ENCODE peak calls at places on chromosomes 2 and 18, in four cellular contexts. W, H, K and N are unnamed samples.

GRCh38 chr2:17851731-17852585 is 26.5 kb upstream of the KCNS3 start:
- DNase-seq in H (peak; percentile 51), W (peak; percentile 48), K (peak; percentile 85), N (peak; percentile 45)

GRCh38 chr2:38690499-38691420 is 24.8 kb downstream of the GALM start:
- DNase-seq in H (peak; percentile 65), K (no peak), W (peak; percentile 96), N (peak; percentile 85)

GRCh38 chr2:225616372-225616771 is 216.9 kb downstream of the NYAP2 start:
- DNase-seq in W (no peak), H (no peak), K (no peak), N (no peak)

GRCh38 chr18:67633939-67634338 is 117.4 kb upstream of the DSEL start:
- DNase-seq in W (no peak), H (no peak), K (no peak), N (no peak)

GRCh38 chr2:14907014-14907612 is 274.6 kb downstream of the LRATD1 start:
- DNase-seq in H (no peak), K (peak; percentile 18), W (no peak), N (peak; percentile 13)

GRCh38 chr18:52963481-52963880 is 623.5 kb downstream of the DCC start:
- DNase-seq in W (no peak), K (no peak), H (no peak), N (no peak)

GRCh38 chr2:80548469-80548868 is 243.9 kb upstream of the LRRTM1 start:
- DNase-seq in W (no peak), H (no peak), K (no peak), N (no peak)

GRCh38 chr2:236054125-236054524 is 114.1 kb downstream of the GBX2 start:
- DNase-seq in W (no peak), K (no peak), H (no peak), N (no peak)

GRCh38 chr2:149767516-149767974 is 180.0 kb upstream of the MMADHC start:
- DNase-seq in K (no peak), H (no peak), W (peak; percentile 54), N (no peak)

GRCh38 chr18:70640336-70640887 is 351.6 kb downstream of the SOCS6 start:
- DNase-seq in H (no peak), K (no peak), W (no peak), N (no peak)

GRCh38 chr2:85939136-85939535 is 50.3 kb upstream of the ST3GAL5 start:
- DNase-seq in K (no peak), H (no peak), W (no peak), N (no peak)

GRCh38 chr2:117644403-117644802 is 170.1 kb upstream of the DDX18 start:
- DNase-seq in W (no peak), K (no peak), H (no peak), N (no peak)

GRCh38 chr2:217414429-217414828 is 554.6 kb upstream of the TNP1 start:
- DNase-seq in K (no peak), H (no peak), W (no peak), N (no peak)

GRCh38 chr2:70161069-70161534 is 29.7 kb downstream of the C2orf42 start:
- DNase-seq in W (no peak), H (no peak), K (no peak), N (no peak)

GRCh38 chr2:163515836-163516235 is 220.0 kb downstream of the FIGN start:
- DNase-seq in H (no peak), W (no peak), K (no peak), N (no peak)

GRCh38 chr2:98473995-98474780 is 29.5 kb downstream of the INPP4A start:
- DNase-seq in H (no peak), W (no peak), K (no peak), N (no peak)

GRCh38 chr18:34330308-34330707 is 105.6 kb upstream of the NOL4 start:
- DNase-seq in K (no peak), W (no peak), H (no peak), N (no peak)

GRCh38 chr18:51339866-51340265 is 142.4 kb upstream of the MEX3C start:
- DNase-seq in K (no peak), H (no peak), W (peak; percentile 30), N (no peak)

GRCh38 chr2:177314194-177314593 is 49.7 kb upstream of the NFE2L2 start:
- DNase-seq in H (no peak), K (no peak), W (peak; percentile 83), N (no peak)

GRCh38 chr18:3402962-3403585 is 46.9 kb upstream of the TGIF1 start:
- DNase-seq in K (no peak), W (peak; percentile 31), H (no peak), N (no peak)

GRCh38 chr18:13103366-13103765 is 112.2 kb downstream of the CEP192 start:
- DNase-seq in W (no peak), K (no peak), H (peak; percentile 4), N (no peak)

GRCh38 chr2:178863130-178863855 is 56.1 kb upstream of the TTN start:
- DNase-seq in W (no peak), H (no peak), K (no peak), N (no peak)

GRCh38 chr2:105781274-105781673 is 36.6 kb downstream of the NCK2 start:
- DNase-seq in H (no peak), K (no peak), W (no peak), N (no peak)

GRCh38 chr2:74290466-74291216 is 52.6 kb downstream of the SLC4A5 start:
- DNase-seq in H (no peak), W (no peak), K (no peak), N (no peak)

GRCh38 chr18:37484893-37485834 is 80.4 kb downstream of the CELF4 start:
- DNase-seq in K (peak; percentile 78), W (no peak), H (peak; percentile 8), N (no peak)

GRCh38 chr2:65436169-65436824 is 3.9 kb upstream of the SPRED2 start:
- DNase-seq in W (peak; percentile 90), K (peak; percentile 79), H (peak; percentile 63), N (peak; percentile 89)

GRCh38 chr2:238868616-238869292 is 20.9 kb downstream of the TWIST2 start:
- DNase-seq in K (no peak), W (peak; percentile 50), H (no peak), N (peak; percentile 63)

GRCh38 chr18:63409301-63409700 is 13.0 kb downstream of the VPS4B start:
- DNase-seq in K (no peak), H (no peak), W (peak; percentile 28), N (no peak)

GRCh38 chr18:27713727-27714080 is 463.2 kb downstream of the CDH2 start:
- DNase-seq in H (no peak), W (peak; percentile 89), K (peak; percentile 53), N (no peak)

GRCh38 chr2:10019174-10019971 is 24.0 kb upstream of the KLF11 start:
- DNase-seq in W (no peak), K (no peak), H (no peak), N (peak; percentile 37)

GRCh38 chr2:59389240-59389639 is 1148.1 kb upstream of the FANCL start:
- DNase-seq in W (no peak), H (no peak), K (no peak), N (no peak)

GRCh38 chr18:37537868-37538525 is 27.6 kb downstream of the CELF4 start:
- DNase-seq in K (peak; percentile 86), H (peak; percentile 37), W (peak; percentile 8), N (peak; percentile 22)

GRCh38 chr2:168907940-168908662 is 7.0 kb downstream of the G6PC2 start:
- DNase-seq in K (no peak), H (no peak), W (no peak), N (no peak)

GRCh38 chr18:37403100-37403781 is 162.4 kb downstream of the CELF4 start:
- DNase-seq in H (no peak), W (peak; percentile 87), K (no peak), N (no peak)

GRCh38 chr2:151878655-151879563 is 50.7 kb upstream of the ARL5A start:
- DNase-seq in W (peak; percentile 55), H (peak; percentile 46), K (no peak), N (peak; percentile 83)

GRCh38 chr2:160334028-160334729 is 134.1 kb upstream of the ITGB6 start:
- DNase-seq in H (no peak), W (peak; percentile 62), K (no peak), N (no peak)

GRCh38 chr2:41828052-41828643 is 219.7 kb upstream of the PKDCC start:
- DNase-seq in H (no peak), W (no peak), K (no peak), N (peak; percentile 65)

GRCh38 chr2:105744091-105744908 is 412 bp upstream of the NCK2 start:
- DNase-seq in H (no peak), W (no peak), K (peak; percentile 86), N (peak; percentile 19)

DNA sequence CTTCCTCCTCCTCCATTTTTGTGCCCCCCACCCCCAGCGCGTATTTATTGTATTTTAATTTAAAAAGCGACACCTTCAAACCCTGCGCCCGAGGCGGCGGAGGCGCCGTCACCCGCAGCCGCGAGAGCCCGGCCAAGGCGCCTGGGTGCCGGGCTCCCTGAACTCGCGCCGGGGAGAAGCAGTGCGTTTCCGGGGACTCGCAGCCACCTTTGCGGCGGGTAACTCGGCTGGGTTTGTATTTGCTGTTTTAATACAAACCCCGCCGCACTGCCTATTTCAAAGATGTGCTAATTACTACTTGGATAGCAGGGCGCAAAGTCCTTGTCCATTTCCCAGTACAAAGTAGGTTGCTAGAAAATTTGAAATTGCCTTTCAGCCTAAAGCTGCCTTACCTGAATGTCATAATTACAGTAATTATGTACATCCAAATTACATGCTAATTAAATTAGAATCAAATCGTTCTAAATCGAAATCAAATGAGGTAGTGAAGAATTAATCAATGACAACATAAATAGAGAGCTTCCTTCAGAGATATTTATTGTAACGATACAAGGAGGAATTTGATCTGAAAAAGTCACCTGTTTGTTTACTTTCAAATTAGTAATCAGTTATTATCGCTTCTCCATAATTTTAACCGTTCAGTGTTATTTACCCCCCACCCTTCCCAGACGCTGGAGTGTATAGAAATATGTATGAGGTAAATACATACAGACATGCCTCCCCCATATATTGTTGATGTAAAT is 8.0 kb downstream of the SP9 start:
- DNase-seq in W (no peak), K (peak; percentile 64), H (no peak), N (no peak)
- TF ChIP-seq EZH2 in W (no peak), K (peak; percentile 92), H (no peak), N (no peak)

GRCh38 chr2:63049291-63050185 is 1.1 kb upstream of the OTX1 start:
- DNase-seq in H (no peak), K (peak; percentile 86), W (peak; percentile 11), N (no peak)
- TF ChIP-seq EZH2 in H (no peak), K (peak; percentile 51), W (peak; percentile 46), N (no peak)

GRCh38 chr18:48136051-48136543 is 205.6 kb upstream of the SMAD2 start:
- DNase-seq in W (no peak), K (peak; percentile 37), H (no peak), N (no peak)
- TF ChIP-seq EZH2 in W (no peak), K (no peak), H (no peak), N (no peak)

DNA sequence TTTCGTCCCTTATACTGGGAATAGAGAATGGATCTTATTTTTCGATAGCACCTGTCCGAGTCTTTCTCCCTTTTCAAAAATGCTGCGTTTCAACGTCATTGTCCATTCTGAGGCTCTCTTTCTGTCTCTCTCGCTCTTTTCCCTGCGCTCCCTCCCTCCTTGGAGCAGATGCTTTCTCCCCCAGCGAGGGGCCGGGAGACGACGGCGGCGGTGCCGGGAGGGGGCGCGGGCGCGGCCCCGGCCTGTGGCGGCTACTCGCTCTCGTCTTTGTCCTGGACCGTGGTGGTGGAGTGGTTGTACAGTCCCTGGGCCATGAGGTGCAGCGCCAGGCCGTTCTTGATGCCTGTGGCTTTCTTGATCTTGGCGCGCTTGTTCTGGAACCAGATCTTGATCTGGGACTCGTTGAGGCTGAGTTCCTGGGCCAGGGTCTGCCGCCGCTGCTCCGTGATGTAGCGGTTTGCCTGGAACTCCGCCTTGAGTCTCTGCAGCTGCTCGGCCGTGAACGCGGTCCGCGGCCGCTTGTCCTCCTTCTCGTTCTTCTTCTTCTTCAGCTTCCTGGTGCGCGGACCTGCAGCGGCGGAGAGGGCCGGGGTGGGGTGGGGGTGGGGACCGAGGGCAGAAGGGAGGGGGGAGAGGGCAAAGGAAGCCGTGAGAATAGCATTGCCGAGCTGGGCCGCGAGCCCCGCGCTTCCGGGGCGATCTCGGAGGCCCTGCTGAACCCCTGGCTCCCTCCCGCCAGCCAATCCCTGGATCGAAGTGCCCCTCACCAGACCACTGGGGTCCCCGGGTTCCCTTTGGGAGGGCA is 4.6 kb downstream of the EN1 start:
- DNase-seq in H (no peak), W (no peak), K (peak; percentile 64), N (no peak)
- TF ChIP-seq EZH2 in H (no peak), W (peak; percentile 96), K (no peak), N (no peak)